ENCODE peak calls at places on chromosomes 16 and 17, in ten cellular contexts. One of them, this sample, is unnamed.

GRCh38 chr17:31389673-31390381 is 1.6 kb upstream of the RAB11FIP4 start:
- DNase-seq in aorta: no peak
- DNase-seq in Peyer's patch: no peak
- DNase-seq in transverse colon: no peak
- DNase-seq in upper lobe of right lung: no peak
- DNase-seq in HAP-1: no peak
- DNase-seq in stomach: peak; percentile 21
- DNase-seq in uterus: no peak
- DNase-seq in HepG2: no peak
- DNase-seq in cardiac muscle cell: no peak
- DNase-seq in this sample: no peak

GRCh38 chr17:47702391-47702995 is 8.5 kb downstream of the TBKBP1 start:
- DNase-seq in aorta: peak; percentile 33
- DNase-seq in Peyer's patch: peak; percentile 34
- DNase-seq in transverse colon: no peak
- DNase-seq in upper lobe of right lung: peak; percentile 48
- DNase-seq in HAP-1: no peak
- DNase-seq in stomach: no peak
- DNase-seq in uterus: no peak
- DNase-seq in HepG2: no peak
- DNase-seq in cardiac muscle cell: no peak
- DNase-seq in this sample: no peak

GRCh38 chr16:4828567-4829320 is 18.3 kb downstream of the GLYR1 start:
- DNase-seq in aorta: no peak
- DNase-seq in Peyer's patch: no peak
- DNase-seq in transverse colon: peak; percentile 49
- DNase-seq in upper lobe of right lung: peak; percentile 11
- DNase-seq in HAP-1: no peak
- DNase-seq in stomach: no peak
- DNase-seq in uterus: no peak
- DNase-seq in HepG2: no peak
- DNase-seq in cardiac muscle cell: no peak
- DNase-seq in this sample: no peak

GRCh38 chr16:86680137-86680536 is 101.8 kb downstream of the FOXL1 start:
- DNase-seq in aorta: peak; percentile 69
- DNase-seq in Peyer's patch: no peak
- DNase-seq in transverse colon: no peak
- DNase-seq in upper lobe of right lung: no peak
- DNase-seq in HAP-1: no peak
- DNase-seq in stomach: no peak
- DNase-seq in uterus: no peak
- DNase-seq in HepG2: no peak
- DNase-seq in cardiac muscle cell: no peak
- DNase-seq in this sample: peak; percentile 92

GRCh38 chr17:52828621-52829020 is 670.1 kb upstream of the CA10 start:
- DNase-seq in aorta: no peak
- DNase-seq in Peyer's patch: no peak
- DNase-seq in transverse colon: no peak
- DNase-seq in upper lobe of right lung: no peak
- DNase-seq in HAP-1: no peak
- DNase-seq in stomach: no peak
- DNase-seq in uterus: no peak
- DNase-seq in HepG2: no peak
- DNase-seq in cardiac muscle cell: no peak
- DNase-seq in this sample: no peak

GRCh38 chr16:84178146-84178765 is 8.6 kb downstream of the TAF1C start:
- DNase-seq in aorta: no peak
- DNase-seq in Peyer's patch: no peak
- DNase-seq in transverse colon: no peak
- DNase-seq in upper lobe of right lung: no peak
- DNase-seq in HAP-1: no peak
- DNase-seq in stomach: no peak
- DNase-seq in uterus: no peak
- DNase-seq in HepG2: no peak
- DNase-seq in cardiac muscle cell: no peak
- DNase-seq in this sample: no peak

GRCh38 chr17:17523001-17523713 is 27.0 kb upstream of the RASD1 start:
- DNase-seq in aorta: peak; percentile 25
- DNase-seq in Peyer's patch: no peak
- DNase-seq in transverse colon: no peak
- DNase-seq in upper lobe of right lung: no peak
- DNase-seq in HAP-1: no peak
- DNase-seq in stomach: peak; percentile 89
- DNase-seq in uterus: no peak
- DNase-seq in HepG2: no peak
- DNase-seq in cardiac muscle cell: no peak
- DNase-seq in this sample: no peak

GRCh38 chr16:19130852-19131808 is 17.4 kb downstream of the ITPRIPL2 start:
- DNase-seq in aorta: peak; percentile 80
- DNase-seq in Peyer's patch: no peak
- DNase-seq in transverse colon: no peak
- DNase-seq in upper lobe of right lung: peak; percentile 69
- DNase-seq in HAP-1: no peak
- DNase-seq in stomach: no peak
- DNase-seq in uterus: no peak
- DNase-seq in HepG2: no peak
- DNase-seq in cardiac muscle cell: no peak
- DNase-seq in this sample: peak; percentile 78

GRCh38 chr17:50562266-50563094 is 2.0 kb downstream of the CACNA1G start:
- DNase-seq in aorta: no peak
- DNase-seq in Peyer's patch: no peak
- DNase-seq in transverse colon: no peak
- DNase-seq in upper lobe of right lung: no peak
- DNase-seq in HAP-1: no peak
- DNase-seq in stomach: no peak
- DNase-seq in uterus: no peak
- DNase-seq in HepG2: no peak
- DNase-seq in cardiac muscle cell: no peak
- DNase-seq in this sample: no peak

GRCh38 chr17:7435676-7436555 is 681 bp downstream of the TMEM102 start:
- DNase-seq in aorta: peak; percentile 67
- DNase-seq in Peyer's patch: peak; percentile 77
- DNase-seq in transverse colon: peak; percentile 69
- DNase-seq in upper lobe of right lung: peak; percentile 84
- DNase-seq in HAP-1: peak; percentile 45
- DNase-seq in stomach: peak; percentile 53
- DNase-seq in uterus: no peak
- DNase-seq in HepG2: no peak
- DNase-seq in cardiac muscle cell: peak; percentile 46
- DNase-seq in this sample: no peak

GRCh38 chr16:3756113-3756512 is 38.8 kb upstream of the TRAP1 start:
- DNase-seq in aorta: no peak
- DNase-seq in Peyer's patch: no peak
- DNase-seq in transverse colon: no peak
- DNase-seq in upper lobe of right lung: no peak
- DNase-seq in HAP-1: no peak
- DNase-seq in stomach: no peak
- DNase-seq in uterus: no peak
- DNase-seq in HepG2: no peak
- DNase-seq in cardiac muscle cell: no peak
- DNase-seq in this sample: no peak

GRCh38 chr17:34474706-34475105 is 104.7 kb upstream of the TMEM132E start:
- DNase-seq in aorta: no peak
- DNase-seq in Peyer's patch: no peak
- DNase-seq in transverse colon: no peak
- DNase-seq in upper lobe of right lung: no peak
- DNase-seq in HAP-1: no peak
- DNase-seq in stomach: no peak
- DNase-seq in uterus: no peak
- DNase-seq in HepG2: peak; percentile 3
- DNase-seq in cardiac muscle cell: no peak
- DNase-seq in this sample: no peak

DNA sequence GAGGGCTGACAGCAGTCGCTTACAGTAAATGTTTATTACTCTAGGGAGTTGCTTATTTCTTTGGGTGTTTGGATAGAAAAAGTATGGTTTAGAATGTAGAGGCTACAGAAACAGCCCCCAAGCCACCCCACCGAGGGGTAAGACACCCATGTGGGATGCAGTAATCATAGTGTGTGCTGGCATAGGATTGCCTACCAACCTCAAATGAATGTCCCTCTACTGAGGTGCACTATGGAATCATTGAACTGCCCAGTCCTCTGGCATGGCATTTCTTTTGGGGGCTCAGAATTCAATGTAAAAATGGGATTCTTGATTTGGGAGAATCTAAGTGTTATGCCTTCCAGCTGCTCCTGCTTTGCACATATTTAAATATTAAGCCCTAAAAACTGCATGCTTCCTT is 46.8 kb downstream of the ZNF267 start:
- DNase-seq in aorta: no peak
- DNase-seq in Peyer's patch: no peak
- DNase-seq in transverse colon: no peak
- DNase-seq in upper lobe of right lung: no peak
- DNase-seq in HAP-1: no peak
- DNase-seq in stomach: no peak
- DNase-seq in uterus: no peak
- DNase-seq in HepG2: no peak
- DNase-seq in cardiac muscle cell: no peak
- DNase-seq in this sample: no peak
- H3K9me3 ChIP-seq in aorta: peaks cover 13% of the 10 kb centered on the region
- H3K9me3 ChIP-seq in Peyer's patch: peaks cover 29% of the 10 kb centered on the region
- H3K9me3 ChIP-seq in transverse colon: peaks cover 81% of the 10 kb centered on the region
- H3K9me3 ChIP-seq in upper lobe of right lung: peaks cover 93% of the 10 kb centered on the region
- H3K9me3 ChIP-seq in HAP-1: peaks cover 8% of the 10 kb centered on the region
- H3K9me3 ChIP-seq in stomach: peaks cover 57% of the 10 kb centered on the region
- H3K9me3 ChIP-seq in uterus: peaks cover 44% of the 10 kb centered on the region
- H3K9me3 ChIP-seq in HepG2: peaks cover 87% of the 10 kb centered on the region
- H3K9me3 ChIP-seq in cardiac muscle cell: peaks cover 18% of the 10 kb centered on the region
- H3K9me3 ChIP-seq in this sample: peaks cover 38% of the 10 kb centered on the region

GRCh38 chr17:57350266-57350665 is 93.9 kb downstream of the MSI2 start:
- DNase-seq in aorta: peak; percentile 66
- DNase-seq in Peyer's patch: no peak
- DNase-seq in transverse colon: no peak
- DNase-seq in upper lobe of right lung: no peak
- DNase-seq in HAP-1: no peak
- DNase-seq in stomach: no peak
- DNase-seq in uterus: no peak
- DNase-seq in HepG2: no peak
- DNase-seq in cardiac muscle cell: no peak
- DNase-seq in this sample: no peak
- H3K36me3 ChIP-seq in aorta: no peaks in the 10 kb centered on the region
- H3K36me3 ChIP-seq in Peyer's patch: no peaks in the 10 kb centered on the region
- H3K36me3 ChIP-seq in transverse colon: no peaks in the 10 kb centered on the region
- H3K36me3 ChIP-seq in upper lobe of right lung: no peaks in the 10 kb centered on the region
- H3K36me3 ChIP-seq in HAP-1: no peaks in the 10 kb centered on the region
- H3K36me3 ChIP-seq in stomach: peaks cover 13% of the 10 kb centered on the region
- H3K36me3 ChIP-seq in uterus: no peaks in the 10 kb centered on the region
- H3K36me3 ChIP-seq in HepG2: peaks cover 27% of the 10 kb centered on the region
- H3K36me3 ChIP-seq in cardiac muscle cell: no peaks in the 10 kb centered on the region
- H3K36me3 ChIP-seq in this sample: no peaks in the 10 kb centered on the region

DNA sequence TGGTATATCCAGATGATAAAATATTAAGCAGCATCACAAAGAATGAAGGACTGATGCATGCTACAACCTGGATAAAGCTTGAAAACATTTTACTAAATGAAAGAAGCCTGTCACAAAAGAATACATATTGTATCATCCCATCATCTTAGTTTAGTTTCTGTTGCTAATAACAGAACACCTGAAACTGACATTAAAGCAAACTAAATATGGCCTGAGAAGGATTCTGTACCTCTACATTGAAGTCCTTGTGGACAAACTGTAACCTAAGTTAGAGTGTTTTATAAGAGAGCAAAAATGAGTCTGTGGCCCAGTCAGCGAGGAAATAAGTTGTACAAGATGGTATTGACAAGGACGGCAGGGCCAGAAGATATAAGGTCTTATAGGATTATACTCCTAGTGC is 261.0 kb upstream of the CPHXL start:
- DNase-seq in aorta: no peak
- DNase-seq in Peyer's patch: no peak
- DNase-seq in transverse colon: no peak
- DNase-seq in upper lobe of right lung: no peak
- DNase-seq in HAP-1: no peak
- DNase-seq in stomach: no peak
- DNase-seq in uterus: no peak
- DNase-seq in HepG2: no peak
- DNase-seq in cardiac muscle cell: no peak
- DNase-seq in this sample: no peak
- H3K4me3 ChIP-seq in aorta: no peak overlapping the region
- H3K4me3 ChIP-seq in Peyer's patch: no peak overlapping the region
- H3K4me3 ChIP-seq in transverse colon: no peak overlapping the region
- H3K4me3 ChIP-seq in upper lobe of right lung: no peak overlapping the region
- H3K4me3 ChIP-seq in HAP-1: no peak overlapping the region
- H3K4me3 ChIP-seq in stomach: no peak overlapping the region
- H3K4me3 ChIP-seq in uterus: no peak overlapping the region
- H3K4me3 ChIP-seq in HepG2: no peak overlapping the region
- H3K4me3 ChIP-seq in cardiac muscle cell: no peak overlapping the region
- H3K4me3 ChIP-seq in this sample: no peak overlapping the region

GRCh38 chr16:64312292-64312691 is 809.6 kb downstream of the CDH11 start:
- DNase-seq in aorta: no peak
- DNase-seq in Peyer's patch: no peak
- DNase-seq in transverse colon: no peak
- DNase-seq in upper lobe of right lung: no peak
- DNase-seq in HAP-1: no peak
- DNase-seq in stomach: no peak
- DNase-seq in uterus: no peak
- DNase-seq in HepG2: no peak
- DNase-seq in cardiac muscle cell: no peak
- DNase-seq in this sample: no peak

GRCh38 chr16:64313726-64314125 is 808.1 kb downstream of the CDH11 start:
- DNase-seq in aorta: no peak
- DNase-seq in Peyer's patch: no peak
- DNase-seq in transverse colon: no peak
- DNase-seq in upper lobe of right lung: no peak
- DNase-seq in HAP-1: no peak
- DNase-seq in stomach: no peak
- DNase-seq in uterus: no peak
- DNase-seq in HepG2: no peak
- DNase-seq in cardiac muscle cell: no peak
- DNase-seq in this sample: no peak

GRCh38 chr16:64321881-64322280 is 800.0 kb downstream of the CDH11 start:
- DNase-seq in aorta: no peak
- DNase-seq in Peyer's patch: no peak
- DNase-seq in transverse colon: no peak
- DNase-seq in upper lobe of right lung: no peak
- DNase-seq in HAP-1: no peak
- DNase-seq in stomach: no peak
- DNase-seq in uterus: no peak
- DNase-seq in HepG2: no peak
- DNase-seq in cardiac muscle cell: no peak
- DNase-seq in this sample: no peak

GRCh38 chr16:64321066-64321465 is 800.8 kb downstream of the CDH11 start:
- DNase-seq in aorta: no peak
- DNase-seq in Peyer's patch: no peak
- DNase-seq in transverse colon: no peak
- DNase-seq in upper lobe of right lung: no peak
- DNase-seq in HAP-1: no peak
- DNase-seq in stomach: no peak
- DNase-seq in uterus: no peak
- DNase-seq in HepG2: no peak
- DNase-seq in cardiac muscle cell: no peak
- DNase-seq in this sample: no peak

GRCh38 chr16:64317601-64318000 is 804.3 kb downstream of the CDH11 start:
- DNase-seq in aorta: no peak
- DNase-seq in Peyer's patch: no peak
- DNase-seq in transverse colon: no peak
- DNase-seq in upper lobe of right lung: no peak
- DNase-seq in HAP-1: no peak
- DNase-seq in stomach: no peak
- DNase-seq in uterus: no peak
- DNase-seq in HepG2: no peak
- DNase-seq in cardiac muscle cell: no peak
- DNase-seq in this sample: no peak
- H3K9me3 ChIP-seq in aorta: no peaks in the 10 kb centered on the region
- H3K9me3 ChIP-seq in Peyer's patch: no peaks in the 10 kb centered on the region
- H3K9me3 ChIP-seq in transverse colon: no peaks in the 10 kb centered on the region
- H3K9me3 ChIP-seq in upper lobe of right lung: no peaks in the 10 kb centered on the region
- H3K9me3 ChIP-seq in HAP-1: no peaks in the 10 kb centered on the region
- H3K9me3 ChIP-seq in stomach: no peaks in the 10 kb centered on the region
- H3K9me3 ChIP-seq in uterus: no peaks in the 10 kb centered on the region
- H3K9me3 ChIP-seq in HepG2: peaks cover 45% of the 10 kb centered on the region
- H3K9me3 ChIP-seq in cardiac muscle cell: no peaks in the 10 kb centered on the region
- H3K9me3 ChIP-seq in this sample: no peaks in the 10 kb centered on the region